ENCODE peak calls at places on chromosomes 11 and 22, in ten cellular contexts. One of them, this sample, is unnamed.

GRCh38 chr11:64078294-64078693 is 42.6 kb downstream of the FLRT1 start:
- DNase-seq in HCT116: no peak
- DNase-seq in testis: no peak
- DNase-seq in GM12865: no peak
- DNase-seq in heart right ventricle: no peak
- DNase-seq in hepatocyte: no peak
- DNase-seq in neural crest cell: no peak
- DNase-seq in right atrium auricular region: no peak
- DNase-seq in adrenal gland: peak
- DNase-seq in Panc1: no peak
- DNase-seq in this sample: no peak

GRCh38 chr11:69934861-69935494 is 115.8 kb upstream of the FGF3 start:
- DNase-seq in heart right ventricle: peak
- DNase-seq in hepatocyte: no peak
- DNase-seq in neural crest cell: no peak
- DNase-seq in GM12865: no peak
- DNase-seq in adrenal gland: no peak
- DNase-seq in right atrium auricular region: no peak
- DNase-seq in Panc1: no peak
- DNase-seq in testis: no peak
- DNase-seq in HCT116: peak
- DNase-seq in this sample: peak

GRCh38 chr11:45922425-45923082 is at the start of gene LARGE2:
- DNase-seq in neural crest cell: no peak
- DNase-seq in GM12865: no peak
- DNase-seq in heart right ventricle: no peak
- DNase-seq in hepatocyte: peak
- DNase-seq in Panc1: no peak
- DNase-seq in HCT116: no peak
- DNase-seq in adrenal gland: no peak
- DNase-seq in right atrium auricular region: no peak
- DNase-seq in testis: no peak
- DNase-seq in this sample: peak

GRCh38 chr11:86377972-86378371 is 3.3 kb downstream of the CCDC81 start:
- DNase-seq in hepatocyte: no peak
- DNase-seq in Panc1: no peak
- DNase-seq in adrenal gland: no peak
- DNase-seq in GM12865: no peak
- DNase-seq in HCT116: no peak
- DNase-seq in right atrium auricular region: no peak
- DNase-seq in neural crest cell: no peak
- DNase-seq in heart right ventricle: no peak
- DNase-seq in testis: no peak
- DNase-seq in this sample: no peak

GRCh38 chr11:112806876-112807275 is 154.3 kb upstream of the NCAM1 start:
- DNase-seq in HCT116: no peak
- DNase-seq in testis: no peak
- DNase-seq in neural crest cell: no peak
- DNase-seq in GM12865: no peak
- DNase-seq in hepatocyte: no peak
- DNase-seq in adrenal gland: no peak
- DNase-seq in Panc1: no peak
- DNase-seq in right atrium auricular region: no peak
- DNase-seq in heart right ventricle: no peak
- DNase-seq in this sample: no peak

GRCh38 chr11:20025331-20025840 is 134.9 kb downstream of the DBX1 start:
- DNase-seq in neural crest cell: no peak
- DNase-seq in GM12865: no peak
- DNase-seq in adrenal gland: no peak
- DNase-seq in HCT116: no peak
- DNase-seq in right atrium auricular region: no peak
- DNase-seq in testis: no peak
- DNase-seq in Panc1: no peak
- DNase-seq in heart right ventricle: no peak
- DNase-seq in hepatocyte: no peak
- DNase-seq in this sample: no peak

GRCh38 chr11:18479063-18479462 is 23.4 kb downstream of the LDHAL6A start:
- DNase-seq in GM12865: no peak
- DNase-seq in hepatocyte: no peak
- DNase-seq in testis: no peak
- DNase-seq in HCT116: no peak
- DNase-seq in adrenal gland: no peak
- DNase-seq in neural crest cell: no peak
- DNase-seq in right atrium auricular region: no peak
- DNase-seq in Panc1: no peak
- DNase-seq in heart right ventricle: no peak
- DNase-seq in this sample: no peak

GRCh38 chr11:280762-281485 is 2.7 kb downstream of the NLRP6 start:
- DNase-seq in Panc1: no peak
- DNase-seq in right atrium auricular region: no peak
- DNase-seq in HCT116: no peak
- DNase-seq in GM12865: no peak
- DNase-seq in hepatocyte: no peak
- DNase-seq in neural crest cell: no peak
- DNase-seq in heart right ventricle: no peak
- DNase-seq in testis: peak
- DNase-seq in adrenal gland: no peak
- DNase-seq in this sample: peak

GRCh38 chr22:35172452-35172851 is 84.8 kb upstream of the HMGXB4 start:
- DNase-seq in testis: no peak
- DNase-seq in Panc1: no peak
- DNase-seq in right atrium auricular region: no peak
- DNase-seq in GM12865: no peak
- DNase-seq in heart right ventricle: no peak
- DNase-seq in neural crest cell: no peak
- DNase-seq in adrenal gland: no peak
- DNase-seq in HCT116: no peak
- DNase-seq in hepatocyte: no peak
- DNase-seq in this sample: no peak

GRCh38 chr11:105368711-105369110 is 229.1 kb upstream of the CARD18 start:
- DNase-seq in HCT116: no peak
- DNase-seq in testis: no peak
- DNase-seq in adrenal gland: no peak
- DNase-seq in Panc1: no peak
- DNase-seq in GM12865: no peak
- DNase-seq in hepatocyte: peak
- DNase-seq in right atrium auricular region: no peak
- DNase-seq in heart right ventricle: no peak
- DNase-seq in neural crest cell: no peak
- DNase-seq in this sample: no peak

GRCh38 chr22:35313311-35314121 is 13.8 kb downstream of the TOM1 start:
- DNase-seq in testis: no peak
- DNase-seq in Panc1: peak
- DNase-seq in right atrium auricular region: no peak
- DNase-seq in adrenal gland: peak
- DNase-seq in hepatocyte: peak
- DNase-seq in HCT116: no peak
- DNase-seq in GM12865: peak
- DNase-seq in neural crest cell: no peak
- DNase-seq in heart right ventricle: peak
- DNase-seq in this sample: no peak

GRCh38 chr11:34682822-34683221 is 61.9 kb downstream of the EHF start:
- DNase-seq in right atrium auricular region: no peak
- DNase-seq in neural crest cell: no peak
- DNase-seq in HCT116: peak
- DNase-seq in heart right ventricle: no peak
- DNase-seq in Panc1: no peak
- DNase-seq in adrenal gland: no peak
- DNase-seq in testis: no peak
- DNase-seq in hepatocyte: no peak
- DNase-seq in GM12865: no peak
- DNase-seq in this sample: no peak

DNA sequence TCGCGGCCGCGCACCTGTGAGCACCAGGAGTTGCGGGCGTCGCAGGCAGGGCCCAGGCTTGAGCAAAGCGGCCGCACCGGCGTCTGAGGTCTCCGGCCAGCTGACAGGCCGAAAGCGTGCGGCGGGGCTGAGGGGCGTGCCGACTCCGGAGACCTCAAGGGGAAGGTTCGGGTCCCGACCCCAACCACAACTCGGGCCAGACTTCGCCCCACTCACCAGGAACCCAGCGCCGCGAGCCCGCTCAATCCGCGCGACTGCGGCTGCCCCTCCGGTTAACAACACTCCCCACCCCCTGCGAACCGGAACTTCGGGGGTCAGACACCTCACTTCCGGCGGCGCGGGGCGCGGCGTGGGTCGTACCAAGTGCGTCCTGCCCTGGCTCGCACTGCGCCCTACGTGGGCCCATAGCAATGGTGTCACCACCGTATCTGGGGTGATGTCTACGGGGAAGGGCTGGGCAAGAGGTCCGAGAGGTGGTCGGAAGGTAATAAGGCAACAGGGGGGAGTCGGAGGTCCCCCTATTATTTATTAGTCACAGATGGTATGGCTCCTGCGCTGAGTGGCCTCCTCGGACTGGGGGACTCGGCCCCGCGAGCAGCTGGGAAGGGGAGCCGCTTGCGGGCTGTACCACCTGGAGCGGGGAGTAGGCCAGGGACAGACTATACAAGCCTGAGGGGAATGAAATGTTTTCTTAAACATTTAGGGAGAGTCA is at the start of gene SYVN1:
- DNase-seq in testis: peak
- DNase-seq in hepatocyte: peak
- DNase-seq in GM12865: peak
- DNase-seq in adrenal gland: peak
- DNase-seq in neural crest cell: peak
- DNase-seq in right atrium auricular region: peak
- DNase-seq in HCT116: peak
- DNase-seq in Panc1: peak
- DNase-seq in heart right ventricle: peak
- DNase-seq in this sample: peak
- TF ChIP-seq CTCF in testis: no peak
- TF ChIP-seq CTCF in hepatocyte: no peak
- TF ChIP-seq CTCF in GM12865: no peak
- TF ChIP-seq CTCF in adrenal gland: no peak
- TF ChIP-seq CTCF in neural crest cell: no peak
- TF ChIP-seq CTCF in right atrium auricular region: no peak
- TF ChIP-seq CTCF in HCT116: no peak
- TF ChIP-seq CTCF in Panc1: no peak
- TF ChIP-seq CTCF in heart right ventricle: no peak
- TF ChIP-seq CTCF in this sample: no peak

DNA sequence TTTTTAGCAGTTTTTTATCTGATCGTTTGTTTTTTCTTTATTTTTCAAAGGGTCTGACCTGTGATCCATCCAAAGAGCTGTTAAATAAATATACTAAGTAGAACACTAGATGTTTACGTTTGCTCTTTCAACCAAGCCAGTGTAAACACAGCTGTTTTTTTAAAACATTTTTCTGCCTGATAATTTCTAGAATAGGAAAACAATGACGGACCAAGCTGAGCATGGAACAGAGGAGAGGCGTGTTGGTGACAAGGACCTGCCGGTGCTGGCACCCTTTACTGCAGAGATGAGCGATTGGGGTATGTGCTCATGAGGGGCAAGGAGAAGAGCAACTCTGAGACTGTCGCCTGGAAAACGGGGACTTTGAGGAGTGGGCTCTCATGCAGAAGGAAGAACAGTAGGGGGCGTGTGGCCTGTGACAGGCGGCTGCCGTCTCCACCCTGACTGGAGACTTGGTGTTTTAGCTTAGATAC is 28.6 kb upstream of the PANX2 start:
- DNase-seq in heart right ventricle: no peak
- DNase-seq in adrenal gland: no peak
- DNase-seq in Panc1: no peak
- DNase-seq in GM12865: no peak
- DNase-seq in testis: no peak
- DNase-seq in right atrium auricular region: no peak
- DNase-seq in HCT116: no peak
- DNase-seq in neural crest cell: peak
- DNase-seq in hepatocyte: no peak
- DNase-seq in this sample: no peak
- TF ChIP-seq CTCF in heart right ventricle: no peak
- TF ChIP-seq CTCF in adrenal gland: no peak
- TF ChIP-seq CTCF in Panc1: no peak
- TF ChIP-seq CTCF in GM12865: no peak
- TF ChIP-seq CTCF in testis: no peak
- TF ChIP-seq CTCF in right atrium auricular region: no peak
- TF ChIP-seq CTCF in HCT116: no peak
- TF ChIP-seq CTCF in neural crest cell: peak
- TF ChIP-seq CTCF in hepatocyte: peak
- TF ChIP-seq CTCF in this sample: peak

GRCh38 chr11:62839050-62840015 is at the start of gene WDR74:
- DNase-seq in heart right ventricle: peak
- DNase-seq in hepatocyte: peak
- DNase-seq in adrenal gland: peak
- DNase-seq in neural crest cell: peak
- DNase-seq in right atrium auricular region: peak
- DNase-seq in GM12865: peak
- DNase-seq in Panc1: peak
- DNase-seq in HCT116: peak
- DNase-seq in testis: peak
- DNase-seq in this sample: peak
- TF ChIP-seq CTCF in heart right ventricle: no peak
- TF ChIP-seq CTCF in hepatocyte: no peak
- TF ChIP-seq CTCF in adrenal gland: no peak
- TF ChIP-seq CTCF in neural crest cell: no peak
- TF ChIP-seq CTCF in right atrium auricular region: no peak
- TF ChIP-seq CTCF in GM12865: no peak
- TF ChIP-seq CTCF in Panc1: no peak
- TF ChIP-seq CTCF in HCT116: no peak
- TF ChIP-seq CTCF in testis: no peak
- TF ChIP-seq CTCF in this sample: no peak

GRCh38 chr11:94767292-94767690 is 865 bp upstream of the AMOTL1 start:
- DNase-seq in testis: no peak
- DNase-seq in neural crest cell: no peak
- DNase-seq in Panc1: no peak
- DNase-seq in HCT116: no peak
- DNase-seq in right atrium auricular region: no peak
- DNase-seq in adrenal gland: no peak
- DNase-seq in heart right ventricle: no peak
- DNase-seq in hepatocyte: no peak
- DNase-seq in GM12865: no peak
- DNase-seq in this sample: no peak

GRCh38 chr11:94769897-94770296 is 1.7 kb downstream of the AMOTL1 start:
- DNase-seq in hepatocyte: no peak
- DNase-seq in heart right ventricle: no peak
- DNase-seq in adrenal gland: no peak
- DNase-seq in testis: no peak
- DNase-seq in HCT116: no peak
- DNase-seq in Panc1: no peak
- DNase-seq in GM12865: no peak
- DNase-seq in neural crest cell: no peak
- DNase-seq in right atrium auricular region: no peak
- DNase-seq in this sample: no peak

GRCh38 chr11:94768602-94769511 is 701 bp downstream of the AMOTL1 start:
- DNase-seq in right atrium auricular region: no peak
- DNase-seq in testis: peak
- DNase-seq in hepatocyte: peak
- DNase-seq in HCT116: no peak
- DNase-seq in GM12865: no peak
- DNase-seq in adrenal gland: no peak
- DNase-seq in heart right ventricle: peak
- DNase-seq in Panc1: no peak
- DNase-seq in neural crest cell: peak
- DNase-seq in this sample: no peak

GRCh38 chr11:94766656-94767291 is 1.4 kb upstream of the AMOTL1 start:
- DNase-seq in heart right ventricle: no peak
- DNase-seq in hepatocyte: peak
- DNase-seq in Panc1: no peak
- DNase-seq in GM12865: no peak
- DNase-seq in HCT116: no peak
- DNase-seq in right atrium auricular region: no peak
- DNase-seq in neural crest cell: no peak
- DNase-seq in adrenal gland: no peak
- DNase-seq in testis: no peak
- DNase-seq in this sample: no peak

GRCh38 chr11:94767701-94768601 is at the start of gene AMOTL1:
- DNase-seq in hepatocyte: peak
- DNase-seq in GM12865: no peak
- DNase-seq in right atrium auricular region: peak
- DNase-seq in testis: peak
- DNase-seq in HCT116: peak
- DNase-seq in heart right ventricle: peak
- DNase-seq in adrenal gland: peak
- DNase-seq in neural crest cell: peak
- DNase-seq in Panc1: no peak
- DNase-seq in this sample: peak
- TF ChIP-seq CTCF in hepatocyte: peak
- TF ChIP-seq CTCF in GM12865: no peak
- TF ChIP-seq CTCF in right atrium auricular region: peak
- TF ChIP-seq CTCF in testis: no peak
- TF ChIP-seq CTCF in HCT116: no peak
- TF ChIP-seq CTCF in heart right ventricle: peak
- TF ChIP-seq CTCF in adrenal gland: no peak
- TF ChIP-seq CTCF in neural crest cell: no peak
- TF ChIP-seq CTCF in Panc1: no peak
- TF ChIP-seq CTCF in this sample: peak